ENCODE peak calls at places on chromosomes 11 and 22, in ten cellular contexts. W is activated CD4-positive, alpha-beta T cell treated with anti-CD3 and anti-CD28 coated beads, Interleukin-2, amount 50 U/mL, for 1 hour; L is amniotic stem cell; T is HS-5; N is ACHN; A is midbrain; U is iPS-NIHi11; H is uterus; G is central memory CD4-positive, alpha-beta T cell; V is B cell. Z is an unnamed sample.

GRCh38 chr11:130513132-130513531 is 64.7 kb downstream of the ADAMTS15 start:
- DNase-seq in U (no peak), G (no peak), H (no peak), A (no peak), V (no peak), N (no peak), W (no peak), T (no peak), L (no peak), Z (peak; percentile 5)

GRCh38 chr11:27485930-27486773 is 13.6 kb upstream of the LGR4 start:
- DNase-seq in W (no peak), V (no peak), N (peak; percentile 65), T (no peak), L (no peak), H (no peak), A (peak; percentile 82), U (peak; percentile 29), G (peak; percentile 44), Z (peak; percentile 78)

GRCh38 chr11:70547386-70547785 is 149.1 kb downstream of the CTTN start:
- DNase-seq in G (no peak), T (no peak), H (no peak), L (no peak), A (no peak), N (no peak), W (no peak), U (no peak), V (no peak), Z (no peak)

GRCh38 chr22:39943366-39943765 is 16.8 kb upstream of the TMA7B start:
- DNase-seq in U (peak; percentile 72), W (peak; percentile 38), H (no peak), G (no peak), V (no peak), T (no peak), L (no peak), A (no peak), N (no peak), Z (no peak)

GRCh38 chr11:44985721-44986120 is 35.0 kb upstream of the TP53I11 start:
- DNase-seq in T (no peak), U (no peak), G (no peak), L (no peak), H (no peak), V (no peak), W (no peak), N (no peak), A (no peak), Z (no peak)

GRCh38 chr22:50329236-50329635 is 2.4 kb upstream of the DENND6B start:
- DNase-seq in W (no peak), G (no peak), H (no peak), N (no peak), T (peak; percentile 42), A (no peak), V (no peak), L (no peak), U (peak; percentile 0), Z (no peak)

GRCh38 chr11:10109836-10110235 is 184.2 kb downstream of the SBF2 start:
- DNase-seq in T (peak; percentile 80), V (no peak), L (no peak), U (no peak), N (no peak), G (no peak), H (no peak), A (no peak), W (no peak), Z (no peak)

GRCh38 chr11:64649304-64649703 is 58.3 kb downstream of the SLC22A12 start:
- DNase-seq in G (no peak), A (no peak), N (peak; percentile 8), L (no peak), W (no peak), H (peak; percentile 38), T (no peak), U (peak; percentile 55), V (no peak), Z (peak; percentile 77)

GRCh38 chr11:72078477-72078876 is 1.9 kb downstream of the NUMA1 start:
- DNase-seq in L (no peak), A (no peak), H (no peak), T (no peak), N (no peak), G (no peak), U (no peak), W (no peak), V (no peak), Z (no peak)

GRCh38 chr11:131546218-131546895 is 175.9 kb downstream of the NTM start:
- DNase-seq in H (no peak), T (no peak), V (no peak), G (no peak), N (no peak), A (no peak), W (no peak), U (peak; percentile 42), L (no peak), Z (no peak)

GRCh38 chr11:65112551-65113360 is 1.1 kb downstream of the TM7SF2 start:
- DNase-seq in V (peak; percentile 88), A (peak; percentile 46), L (no peak), N (peak; percentile 40), U (peak; percentile 61), T (no peak), H (peak; percentile 46), W (peak; percentile 78), G (peak; percentile 74), Z (no peak)

GRCh38 chr11:65434057-65434666 is 11.6 kb downstream of the NEAT1 start:
- DNase-seq in G (no peak), T (no peak), L (no peak), V (no peak), N (peak; percentile 9), H (no peak), W (no peak), A (no peak), U (no peak), Z (peak; percentile 18)

GRCh38 chr11:76602431-76602861 is 68.1 kb downstream of the LRRC32 start:
- DNase-seq in N (no peak), W (no peak), G (no peak), H (peak; percentile 48), V (no peak), L (no peak), U (peak; percentile 4), T (no peak), A (no peak), Z (no peak)

GRCh38 chr11:16791494-16791961 is 53.1 kb downstream of the C11orf58 start:
- DNase-seq in A (no peak), U (no peak), T (peak; percentile 83), H (no peak), V (no peak), W (no peak), G (no peak), N (peak; percentile 90), L (peak; percentile 69), Z (no peak)

GRCh38 chr22:40958329-40958728 is 7.2 kb downstream of the RBX1 start:
- DNase-seq in N (no peak), U (no peak), V (no peak), L (no peak), W (no peak), A (no peak), G (no peak), H (no peak), T (no peak), Z (no peak)

GRCh38 chr22:22171357-22172218 is 73.0 kb upstream of the VPREB1 start:
- DNase-seq in L (no peak), V (no peak), U (peak; percentile 45), H (no peak), T (no peak), N (peak; percentile 44), W (no peak), A (no peak), G (no peak), Z (peak; percentile 8)

GRCh38 chr11:86278226-86278625 is 23.8 kb upstream of the HIKESHI start:
- DNase-seq in A (no peak), N (no peak), L (no peak), U (no peak), G (no peak), T (no peak), H (no peak), V (no peak), W (no peak), Z (no peak)

GRCh38 chr11:111986589-111986988 is 38.6 kb upstream of the DLAT start:
- DNase-seq in L (no peak), H (no peak), N (no peak), G (no peak), V (no peak), W (no peak), T (no peak), A (no peak), U (no peak), Z (no peak)

GRCh38 chr11:58659404-58659803 is 36.9 kb downstream of the CNTF start:
- DNase-seq in A (no peak), G (no peak), L (no peak), T (no peak), H (no peak), V (no peak), W (no peak), N (peak; percentile 30), U (no peak), Z (no peak)